ENCODE peak calls at places on chromosome 13, in ten cellular contexts. J is LoVo; C is EL; P is tibial nerve; Z is KG1; B is COR-L47; N is CD4-positive, alpha-beta memory T cell; D is brain microvascular endothelial cell; W is T-helper 2 cell; U is Calu3. R is an unnamed sample.

GRCh38 chr13:27954406-27954851 is 14.7 kb downstream of the CDX2 start:
- DNase-seq in W (no peak), Z (no peak), U (peak), N (no peak), C (peak), B (no peak), P (no peak), J (no peak), D (no peak), R (no peak)

GRCh38 chr13:42720116-42720857 is 61.1 kb upstream of the FAM216B start:
- DNase-seq in Z (no peak), W (peak), U (peak), P (no peak), C (peak), D (peak), N (no peak), B (no peak), J (peak), R (no peak)

GRCh38 chr13:73793361-73793760 is 340.8 kb downstream of the KLF12 start:
- DNase-seq in C (no peak), W (no peak), J (no peak), D (no peak), U (no peak), N (no peak), Z (no peak), B (no peak), P (no peak), R (no peak)

GRCh38 chr13:35994131-35994966 is 136.8 kb downstream of the DCLK1 start:
- DNase-seq in J (no peak), N (no peak), C (peak), Z (no peak), P (no peak), D (peak), U (no peak), W (no peak), B (peak), R (no peak)

GRCh38 chr13:34349091-34349722 is 531.3 kb downstream of the RFC3 start:
- DNase-seq in P (peak), N (no peak), U (peak), C (peak), Z (no peak), D (peak), J (no peak), W (no peak), B (no peak), R (no peak)

GRCh38 chr13:94033830-94034642 is 445.4 kb downstream of the DCT start:
- DNase-seq in W (no peak), P (no peak), B (no peak), D (no peak), C (no peak), J (no peak), N (no peak), Z (no peak), U (no peak), R (no peak)

GRCh38 chr13:96822900-96823299 is 171.4 kb downstream of the OXGR1 start:
- DNase-seq in C (peak), J (peak), P (no peak), D (no peak), B (peak), N (no peak), Z (no peak), U (peak), W (no peak), R (no peak)

GRCh38 chr13:45255253-45255987 is 54.6 kb upstream of the KCTD4 start:
- DNase-seq in N (no peak), P (no peak), C (no peak), W (no peak), D (no peak), U (no peak), Z (no peak), B (no peak), J (peak), R (no peak)

GRCh38 chr13:49776871-49777270 is 15.6 kb downstream of the KPNA3 start:
- DNase-seq in U (no peak), W (no peak), C (peak), D (no peak), J (no peak), B (no peak), Z (no peak), N (no peak), P (no peak), R (no peak)

GRCh38 chr13:99359493-99359892 is 52.3 kb upstream of the GPR183 start:
- DNase-seq in Z (no peak), N (no peak), P (no peak), W (no peak), C (no peak), D (no peak), B (no peak), U (no peak), J (no peak), R (no peak)

GRCh38 chr13:44263920-44264610 is 109.6 kb upstream of the SERP2 start:
- DNase-seq in B (no peak), W (no peak), N (no peak), J (no peak), D (peak), Z (no peak), U (no peak), P (no peak), C (no peak), R (no peak)

GRCh38 chr13:20969182-20969581 is 66.6 kb upstream of the XPO4 start:
- DNase-seq in J (peak), Z (no peak), P (no peak), N (no peak), U (no peak), C (peak), B (no peak), D (peak), W (no peak), R (no peak)

GRCh38 chr13:110957181-110957884 is 42.5 kb upstream of the ANKRD10 start:
- DNase-seq in N (no peak), B (no peak), P (no peak), C (peak), Z (no peak), W (no peak), J (peak), U (no peak), D (no peak), R (no peak)

GRCh38 chr13:108315273-108315672 is 45.8 kb downstream of the TNFSF13B start:
- DNase-seq in P (no peak), D (no peak), U (no peak), Z (no peak), J (no peak), W (no peak), N (no peak), B (no peak), C (no peak), R (no peak)

GRCh38 chr13:26476111-26476743 is 81.3 kb upstream of the WASF3 start:
- DNase-seq in B (no peak), P (no peak), C (peak), J (no peak), W (no peak), U (no peak), Z (no peak), D (peak), N (no peak), R (no peak)

GRCh38 chr13:60363288-60363687 is 33.7 kb upstream of the TDRD3 start:
- DNase-seq in D (no peak), N (no peak), U (no peak), B (no peak), W (no peak), C (no peak), Z (no peak), J (no peak), P (no peak), R (no peak)

GRCh38 chr13:82717249-82717648 is 1165.0 kb downstream of the SLITRK1 start:
- DNase-seq in W (no peak), D (peak), J (no peak), B (no peak), U (no peak), N (no peak), Z (no peak), P (no peak), C (peak), R (no peak)

GRCh38 chr13:51269039-51269438 is 46.8 kb downstream of the FAM124A start:
- DNase-seq in P (no peak), D (peak), B (no peak), J (no peak), U (no peak), W (no peak), Z (no peak), C (peak), N (no peak), R (no peak)

GRCh38 chr13:44388427-44388826 is 14.8 kb downstream of the SERP2 start:
- DNase-seq in N (no peak), C (no peak), D (no peak), P (no peak), U (no peak), W (no peak), J (no peak), B (no peak), Z (no peak), R (no peak)

GRCh38 chr13:52703482-52703881 is 36.1 kb downstream of the CNMD start:
- DNase-seq in P (no peak), D (no peak), J (no peak), N (no peak), Z (no peak), U (no peak), C (no peak), W (no peak), B (peak), R (no peak)

GRCh38 chr13:46359731-46360130 is 27.3 kb downstream of the RUBCNL start:
- DNase-seq in D (peak), J (no peak), C (peak), U (no peak), P (no peak), W (no peak), B (no peak), N (no peak), Z (no peak), R (no peak)

GRCh38 chr13:94328336-94329041 is 151.0 kb downstream of the DCT start:
- DNase-seq in U (no peak), W (no peak), J (no peak), P (no peak), B (no peak), Z (no peak), D (no peak), C (no peak), N (no peak), R (no peak)

GRCh38 chr13:41496420-41497234 is 39.3 kb downstream of the RGCC start:
- DNase-seq in C (peak), W (no peak), N (no peak), B (no peak), P (no peak), U (no peak), Z (no peak), J (no peak), D (peak), R (no peak)

GRCh38 chr13:38535271-38535670 is 151.6 kb upstream of the FREM2 start:
- DNase-seq in Z (no peak), P (no peak), J (no peak), C (no peak), D (no peak), W (no peak), N (no peak), U (no peak), B (peak), R (no peak)

GRCh38 chr13:111058796-111059506 is 56.2 kb upstream of the ARHGEF7 start:
- DNase-seq in Z (no peak), J (no peak), D (peak), U (no peak), C (peak), N (no peak), B (no peak), W (no peak), P (no peak), R (no peak)

GRCh38 chr13:40401911-40402776 is 264.3 kb downstream of the FOXO1 start:
- DNase-seq in N (no peak), W (no peak), Z (peak), B (no peak), C (peak), P (peak), D (peak), J (peak), U (peak), R (no peak)

GRCh38 chr13:111410232-111411021 is 90.0 kb downstream of the TEX29 start:
- DNase-seq in D (no peak), C (no peak), W (no peak), J (no peak), U (no peak), B (no peak), N (no peak), P (no peak), Z (no peak), R (no peak)

GRCh38 chr13:43663474-43664090 is 123.2 kb downstream of the ENOX1 start:
- DNase-seq in W (no peak), C (peak), D (no peak), P (no peak), U (no peak), N (no peak), Z (no peak), J (no peak), B (no peak), R (no peak)

GRCh38 chr13:39105110-39105509 is 66.9 kb downstream of the NHLRC3 start:
- DNase-seq in P (no peak), N (no peak), B (peak), J (no peak), D (no peak), Z (no peak), C (no peak), W (no peak), U (no peak), R (no peak)

GRCh38 chr13:46389985-46390384 is 2.9 kb upstream of the RUBCNL start:
- DNase-seq in B (no peak), Z (peak), D (no peak), U (peak), C (no peak), J (no peak), P (peak), W (no peak), N (peak), R (no peak)

GRCh38 chr13:66627512-66627911 is 602.6 kb downstream of the PCDH9 start:
- DNase-seq in D (no peak), U (no peak), P (no peak), J (no peak), Z (no peak), N (no peak), C (no peak), W (no peak), B (no peak), R (no peak)

GRCh38 chr13:85386424-85386823 is 412.8 kb downstream of the SLITRK6 start:
- DNase-seq in B (peak), P (no peak), D (peak), U (no peak), C (no peak), W (no peak), N (no peak), Z (no peak), J (no peak), R (no peak)

GRCh38 chr13:113646376-113646775 is 11.6 kb downstream of the ATP4B start:
- DNase-seq in P (peak), N (no peak), D (no peak), W (no peak), C (no peak), B (peak), J (no peak), Z (no peak), U (no peak), R (no peak)

GRCh38 chr13:29901714-29902631 is 51.6 kb upstream of the UBL3 start:
- DNase-seq in P (no peak), D (peak), U (peak), J (peak), W (no peak), Z (no peak), N (peak), B (no peak), C (peak), R (peak)